ENCODE peak calls at places on chromosome 3, in four cellular contexts. F is IMR-90, D is GM23248, M is endodermal cell. H is an unnamed sample. For H3K36me3, the result is how much of the 10 kb centered on the place peaks cover.

GRCh38 chr3:45776611-45777010 is 19.7 kb downstream of the SLC6A20 start:
- DNase-seq in F (no peak), D (no peak), M (peak), H (peak)

GRCh38 chr3:138845771-138846173 is 11.0 kb upstream of the PIK3CB start:
- DNase-seq in F (no peak), D (no peak), M (peak), H (peak)

GRCh38 chr3:23668430-23668904 is 137.3 kb upstream of the UBE2E1 start:
- DNase-seq in F (peak), D (peak), M (no peak), H (no peak)

GRCh38 chr3:86774082-86774691 is 216.8 kb downstream of the VGLL3 start:
- DNase-seq in F (peak), D (peak), M (no peak), H (no peak)

GRCh38 chr3:27666708-27667107 is 55.4 kb downstream of the EOMES start:
- DNase-seq in F (peak), D (peak), M (peak), H (peak)

GRCh38 chr3:128845695-128846491 is 33.5 kb upstream of the ACAD9 start:
- DNase-seq in F (peak), D (peak), M (peak), H (peak)

GRCh38 chr3:192957441-192957951 is 39.8 kb upstream of the MB21D2 start:
- DNase-seq in F (peak), D (peak), M (no peak), H (no peak)

GRCh38 chr3:29503969-29504368 is 223.1 kb downstream of the RBMS3 start:
- DNase-seq in F (peak), D (no peak), M (no peak), H (no peak)

GRCh38 chr3:148600902-148601765 is 96.6 kb upstream of the AGTR1 start:
- DNase-seq in F (no peak), D (no peak), M (no peak), H (no peak)

GRCh38 chr3:132020058-132020457 is 14.8 kb downstream of the CPNE4 start:
- DNase-seq in F (no peak), D (no peak), M (no peak), H (no peak)

GRCh38 chr3:125078961-125079674 is 23.3 kb upstream of the HEG1 start:
- DNase-seq in F (peak), D (no peak), M (no peak), H (no peak)

GRCh38 chr3:30510596-30510995 is 95.8 kb upstream of the TGFBR2 start:
- DNase-seq in F (peak), D (no peak), M (no peak), H (no peak)

GRCh38 chr3:147422226-147422933 is 13.2 kb downstream of the ZIC1 start:
- DNase-seq in F (no peak), D (no peak), M (peak), H (no peak)

GRCh38 chr3:23611737-23612295 is 193.9 kb upstream of the UBE2E1 start:
- DNase-seq in F (peak), D (peak), M (peak), H (no peak)

GRCh38 chr3:16055606-16056209 is 118.8 kb upstream of the GALNT15 start:
- DNase-seq in F (no peak), D (peak), M (no peak), H (no peak)

GRCh38 chr3:135650309-135650708 is 315.2 kb upstream of the PPP2R3A start:
- DNase-seq in F (no peak), D (no peak), M (no peak), H (no peak)

GRCh38 chr3:71372369-71372768 is 211.2 kb downstream of the FOXP1 start:
- DNase-seq in F (no peak), D (no peak), M (no peak), H (no peak)
- H3K36me3 ChIP-seq in F (under half), D (under half), M (under half), H (under half)

GRCh38 chr3:63654246-63654645 is 1.8 kb downstream of the SNTN start:
- DNase-seq in F (peak), D (peak), M (no peak), H (no peak)
- H3K9ac ChIP-seq in F (no peak), D (no peak), M (no peak), H (no peak)

DNA sequence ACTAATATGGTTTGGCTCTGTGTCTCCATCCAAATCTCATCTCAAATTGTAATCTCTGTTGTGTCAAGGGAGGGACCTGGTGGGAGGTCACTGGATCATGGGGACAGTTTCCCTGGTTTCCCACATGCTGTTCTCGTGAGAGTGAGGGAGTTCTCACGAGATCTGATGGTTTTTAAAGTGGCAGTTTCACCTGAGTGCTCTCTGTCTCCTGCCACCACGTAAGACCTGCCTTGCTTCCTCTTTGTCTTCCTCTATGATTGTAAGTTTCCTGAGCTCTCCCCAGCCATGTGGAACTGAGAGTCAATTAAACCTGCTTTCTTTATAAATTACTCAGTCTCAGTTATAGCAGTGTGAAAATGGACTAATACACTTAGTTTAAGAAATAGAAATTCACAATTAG is 228.9 kb downstream of the CD47 start:
- DNase-seq in F (no peak), D (no peak), M (no peak), H (no peak)
- H3K36me3 ChIP-seq in F (under half), D (under half), M (under half), H (under half)

GRCh38 chr3:72001758-72002157 is 216.8 kb upstream of the PROK2 start:
- DNase-seq in F (no peak), D (no peak), M (no peak), H (no peak)
- H3K9ac ChIP-seq in F (no peak), D (no peak), M (no peak), H (no peak)